ENCODE peak calls at places on chromosome 13, in eight cellular contexts. P is fibroblast of lung, O is GM23338, C is thoracic aorta, W is tibial artery, F is psoas muscle, V is IMR-90, S is neural progenitor cell. X is an unnamed sample.

GRCh38 chr13:106367361-106367781 is 168.1 kb downstream of the EFNB2 start:
- DNase-seq in F (no peak), W (no peak), C (no peak), S (peak; percentile 19), O (no peak), V (no peak), P (no peak), X (no peak)

GRCh38 chr13:78777973-78778372 is 119.0 kb upstream of the OBI1 start:
- DNase-seq in O (no peak), F (no peak), P (no peak), S (no peak), C (no peak), V (no peak), W (no peak), X (no peak)

GRCh38 chr13:113781571-113781970 is 22.5 kb downstream of the TMEM255B start:
- DNase-seq in W (no peak), P (no peak), V (no peak), F (no peak), O (no peak), S (no peak), C (no peak), X (no peak)

GRCh38 chr13:26473571-26474230 is 83.8 kb upstream of the WASF3 start:
- DNase-seq in S (no peak), C (no peak), F (no peak), V (no peak), O (no peak), P (no peak), W (no peak), X (no peak)

GRCh38 chr13:93398167-93398566 is 171.6 kb downstream of the GPC6 start:
- DNase-seq in O (no peak), W (no peak), C (no peak), S (no peak), V (peak; percentile 55), P (peak; percentile 37), F (no peak), X (no peak)

GRCh38 chr13:29497137-29497654 is 98.3 kb downstream of the SLC7A1 start:
- DNase-seq in W (no peak), F (peak; percentile 77), O (no peak), P (peak; percentile 65), V (peak; percentile 65), S (peak; percentile 55), C (no peak), X (no peak)

GRCh38 chr13:51632643-51633357 is 48.5 kb downstream of the WDFY2 start:
- DNase-seq in W (no peak), V (no peak), S (peak; percentile 86), O (peak; percentile 54), F (no peak), C (no peak), P (no peak), X (no peak)

GRCh38 chr13:94632227-94632980 is 30.7 kb downstream of the GPR180 start:
- DNase-seq in V (no peak), S (no peak), O (peak; percentile 25), F (no peak), W (no peak), C (no peak), P (peak; percentile 6), X (no peak)

GRCh38 chr13:110723598-110723997 is 10.1 kb downstream of the ING1 start:
- DNase-seq in O (no peak), S (no peak), C (no peak), F (no peak), V (no peak), P (no peak), W (no peak), X (no peak)

GRCh38 chr13:113837554-113838355 is 26.1 kb downstream of the GAS6 start:
- DNase-seq in F (peak; percentile 99), S (no peak), V (peak; percentile 98), W (peak; percentile 96), P (peak; percentile 99), C (peak; percentile 93), O (no peak), X (peak; percentile 66)

GRCh38 chr13:32443111-32443510 is 15.2 kb upstream of the N4BP2L1 start:
- DNase-seq in W (no peak), C (no peak), P (no peak), F (no peak), V (peak; percentile 23), S (no peak), O (peak; percentile 46), X (peak; percentile 63)

GRCh38 chr13:60798503-60798902 is 401.5 kb downstream of the TDRD3 start:
- DNase-seq in C (no peak), W (no peak), P (no peak), F (no peak), O (no peak), V (no peak), S (no peak), X (no peak)

GRCh38 chr13:41271456-41272285 is 8.3 kb upstream of the MTRF1 start:
- DNase-seq in P (no peak), F (no peak), W (no peak), C (no peak), S (no peak), O (no peak), V (no peak), X (no peak)

GRCh38 chr13:101915333-101915732 is 462.9 kb downstream of the ITGBL1 start:
- DNase-seq in O (peak; percentile 62), F (no peak), W (no peak), C (no peak), V (no peak), S (peak; percentile 42), P (no peak), X (no peak)

GRCh38 chr13:113852536-113853517 is 11.0 kb downstream of the GAS6 start:
- DNase-seq in W (no peak), O (no peak), C (no peak), S (no peak), F (peak; percentile 45), P (no peak), V (no peak), X (no peak)

GRCh38 chr13:36369268-36370107 is 23.3 kb upstream of the SPART start:
- DNase-seq in O (no peak), S (no peak), W (no peak), F (no peak), P (peak; percentile 81), V (peak; percentile 34), C (no peak), X (no peak)

GRCh38 chr13:90834700-90835099 is 512.8 kb upstream of the MIR17HG start:
- DNase-seq in S (no peak), F (no peak), W (no peak), O (no peak), P (no peak), V (no peak), C (no peak), X (no peak)

GRCh38 chr13:90838561-90838960 is 508.9 kb upstream of the MIR17HG start:
- DNase-seq in V (no peak), C (no peak), P (no peak), W (no peak), O (no peak), S (no peak), F (no peak), X (peak; percentile 53)

GRCh38 chr13:90835826-90836225 is 511.7 kb upstream of the MIR17HG start:
- DNase-seq in O (no peak), S (no peak), F (no peak), C (no peak), V (no peak), W (no peak), P (no peak), X (no peak)

GRCh38 chr13:90839061-90839460 is 508.4 kb upstream of the MIR17HG start:
- DNase-seq in C (no peak), F (no peak), V (no peak), O (no peak), P (no peak), W (no peak), S (no peak), X (peak; percentile 89)
- H3K36me3 ChIP-seq in C (no peaks in the 10 kb centered on the region), F (no peaks in the 10 kb centered on the region), V (no peaks in the 10 kb centered on the region), O (no peaks in the 10 kb centered on the region), P (no peaks in the 10 kb centered on the region), W (no peaks in the 10 kb centered on the region), S (no peaks in the 10 kb centered on the region), X (no peaks in the 10 kb centered on the region)

DNA sequence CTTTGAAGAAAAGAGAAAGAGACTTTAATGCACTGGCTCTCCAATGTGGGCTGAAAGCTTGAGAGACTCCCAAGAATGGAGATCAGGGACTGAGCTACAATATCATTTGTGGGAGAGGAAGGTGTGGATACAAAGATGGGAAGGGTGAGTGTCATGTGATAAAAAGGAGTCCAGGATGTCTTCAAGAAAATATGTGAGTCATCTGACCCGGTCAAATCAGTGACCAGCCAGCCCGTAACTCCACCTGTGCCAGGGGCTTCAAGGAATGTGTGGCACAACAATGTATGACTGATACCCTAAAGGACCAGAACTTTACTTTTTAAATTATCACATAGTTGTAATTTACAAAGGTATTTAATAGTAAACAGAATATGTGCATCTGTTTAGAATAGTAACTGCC is 97.2 kb downstream of the DOCK9 start:
- DNase-seq in F (no peak), P (no peak), S (no peak), V (no peak), W (no peak), C (no peak), O (no peak), X (no peak)
- H3K36me3 ChIP-seq in F (peaks cover 6% of the 10 kb centered on the region), P (no peaks in the 10 kb centered on the region), S (no peaks in the 10 kb centered on the region), V (peaks cover 2% of the 10 kb centered on the region), W (peaks cover 43% of the 10 kb centered on the region), C (peaks cover 16% of the 10 kb centered on the region), O (peaks cover 11% of the 10 kb centered on the region), X (peaks cover 4% of the 10 kb centered on the region)

GRCh38 chr13:47964863-47965262 is 36.2 kb downstream of the SUCLA2 start:
- DNase-seq in V (no peak), P (no peak), F (no peak), S (no peak), C (no peak), W (no peak), O (no peak), X (no peak)
- H3K36me3 ChIP-seq in V (peaks cover 11% of the 10 kb centered on the region), P (no peaks in the 10 kb centered on the region), F (peaks cover 5% of the 10 kb centered on the region), S (peaks cover 62% of the 10 kb centered on the region), C (peaks cover 12% of the 10 kb centered on the region), W (peaks cover 51% of the 10 kb centered on the region), O (peaks cover 68% of the 10 kb centered on the region), X (peaks cover 4% of the 10 kb centered on the region)

GRCh38 chr13:42394361-42395065 is 122.6 kb downstream of the AKAP11 start:
- DNase-seq in W (no peak), C (no peak), O (no peak), P (no peak), V (no peak), F (no peak), S (no peak), X (no peak)

GRCh38 chr13:42395066-42395821 is 123.3 kb downstream of the AKAP11 start:
- DNase-seq in C (no peak), F (no peak), V (no peak), W (no peak), P (no peak), O (no peak), S (no peak), X (no peak)

GRCh38 chr13:42393573-42394360 is 121.8 kb downstream of the AKAP11 start:
- DNase-seq in O (no peak), F (no peak), W (no peak), V (no peak), S (no peak), P (no peak), C (no peak), X (no peak)

GRCh38 chr13:42392706-42393572 is 121.0 kb downstream of the AKAP11 start:
- DNase-seq in S (no peak), C (no peak), W (no peak), F (no peak), O (no peak), P (peak; percentile 9), V (no peak), X (no peak)

DNA sequence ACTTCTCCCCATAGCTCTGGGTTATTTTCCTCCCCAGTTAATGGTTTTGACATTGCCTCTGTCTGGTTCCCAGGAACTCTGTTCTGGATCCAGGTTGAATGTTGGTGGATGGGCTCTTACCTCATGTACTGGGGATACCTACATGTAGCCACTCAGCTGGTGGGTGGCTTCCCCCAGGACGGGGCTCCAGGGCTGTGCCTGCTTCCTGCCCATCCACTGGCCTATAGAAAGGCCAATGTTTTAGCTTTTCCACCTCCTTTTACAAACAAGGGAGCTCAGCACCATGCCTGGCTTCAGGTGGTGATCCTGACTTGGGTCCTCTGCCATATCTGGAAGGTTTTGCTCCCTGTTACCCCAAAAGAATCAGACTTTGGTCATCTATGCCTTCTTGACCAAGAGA is 120.2 kb downstream of the AKAP11 start:
- DNase-seq in P (no peak), F (no peak), V (no peak), W (no peak), S (no peak), O (no peak), C (no peak), X (no peak)
- H3K36me3 ChIP-seq in P (no peaks in the 10 kb centered on the region), F (no peaks in the 10 kb centered on the region), V (no peaks in the 10 kb centered on the region), W (no peaks in the 10 kb centered on the region), S (no peaks in the 10 kb centered on the region), O (no peaks in the 10 kb centered on the region), C (no peaks in the 10 kb centered on the region), X (no peaks in the 10 kb centered on the region)

X was measured in Caco-2.